ENCODE peak calls at places on chromosomes 2 and 18, in eight cellular contexts. V is endodermal cell; E is RCC 7860; T is stimulated activated CD4-positive, alpha-beta T cell treated with anti-CD3 and anti-CD28 coated beads, Interleukin-12 subunit alpha, Interleukin-12 subunit beta, amount 100 ng/mL, for 48 hours; P is astrocyte of the spinal cord; U is EH; A is activated CD4-positive, alpha-beta memory T cell treated with anti-CD3 and anti-CD28 coated beads for 36 hours; C is NCI-H460. X is an unnamed sample.

GRCh38 chr18:61803393-61803792 is 89.4 kb downstream of the RNF152 start:
- DNase-seq in V (no peak), E (no peak), T (no peak), P (no peak), U (no peak), A (no peak), C (no peak), X (no peak)

GRCh38 chr2:1622521-1623200 is 121.7 kb downstream of the PXDN start:
- DNase-seq in V (peak; percentile 49), E (no peak), T (no peak), P (no peak), U (no peak), A (no peak), C (no peak), X (no peak)

GRCh38 chr2:212548459-212548815 is 9.8 kb upstream of the ERBB4 start:
- DNase-seq in V (no peak), E (peak; percentile 10), T (no peak), P (peak; percentile 51), U (peak; percentile 49), A (no peak), C (peak; percentile 38), X (no peak)

GRCh38 chr18:6963452-6964097 is 154.0 kb downstream of the LAMA1 start:
- DNase-seq in V (no peak), E (no peak), T (no peak), P (no peak), U (no peak), A (no peak), C (no peak), X (no peak)

GRCh38 chr2:40448476-40449079 is 3.3 kb downstream of the SLC8A1 start:
- DNase-seq in V (peak; percentile 75), E (no peak), T (no peak), P (no peak), U (peak; percentile 59), A (no peak), C (peak; percentile 51), X (no peak)

GRCh38 chr2:76584474-76584873 is 873.8 kb upstream of the GCFC2 start:
- DNase-seq in V (no peak), E (no peak), T (no peak), P (no peak), U (no peak), A (no peak), C (no peak), X (no peak)

GRCh38 chr18:23538040-23538439 is 34.7 kb downstream of the RMC1 start:
- DNase-seq in V (no peak), E (no peak), T (no peak), P (no peak), U (peak; percentile 69), A (no peak), C (no peak), X (no peak)

GRCh38 chr2:7670905-7671304 is 753.7 kb downstream of the RNF144A start:
- DNase-seq in V (no peak), E (no peak), T (no peak), P (no peak), U (no peak), A (no peak), C (no peak), X (no peak)

X was measured in brain pericyte.